ENCODE peak calls at places on chromosomes 13 and 19, in six cellular contexts. T is neuronal stem cell, I is AG10803, K is cardiac muscle cell, S is hepatic stellate cell, U is posterior cingulate gyrus. E is an unnamed sample.

GRCh38 chr13:41065098-41065497 is 3.8 kb downstream of the WBP4 start:
- DNase-seq in T (no peak), I (peak), K (no peak), S (peak), U (no peak), E (peak)

GRCh38 chr19:28213476-28214082 is 999.4 kb downstream of the UQCRFS1 start:
- DNase-seq in T (no peak), I (peak), K (no peak), S (no peak), U (no peak), E (peak)

GRCh38 chr19:50315773-50316448 is 13.3 kb downstream of the KCNC3 start:
- DNase-seq in T (no peak), I (no peak), K (peak), S (no peak), U (peak), E (no peak)

GRCh38 chr19:41334793-41335192 is 18.9 kb downstream of the TGFB1 start:
- DNase-seq in T (no peak), I (no peak), K (no peak), S (no peak), U (no peak), E (no peak)

GRCh38 chr19:53847555-53847954 is 20.1 kb upstream of the MYADM start:
- DNase-seq in T (no peak), I (no peak), K (no peak), S (no peak), U (no peak), E (no peak)

GRCh38 chr13:46489586-46490023 is 63.4 kb upstream of the LRCH1 start:
- DNase-seq in T (no peak), I (peak), K (no peak), S (peak), U (no peak), E (peak)

GRCh38 chr19:37077615-37077928 is 661 bp upstream of the ZNF420 start:
- DNase-seq in T (peak), I (no peak), K (no peak), S (no peak), U (no peak), E (peak)

GRCh38 chr13:113951246-113951999 is 22.5 kb downstream of the C13orf46 start:
- DNase-seq in T (peak), I (peak), K (peak), S (peak), U (peak), E (peak)

GRCh38 chr19:49882643-49883042 is 5.1 kb downstream of the TBC1D17 start:
- DNase-seq in T (no peak), I (no peak), K (no peak), S (no peak), U (no peak), E (no peak)

GRCh38 chr19:33441277-33441699 is 67.8 kb downstream of the CEBPG start:
- DNase-seq in T (no peak), I (no peak), K (no peak), S (no peak), U (peak), E (no peak)

GRCh38 chr13:76745246-76746200 is 140.7 kb downstream of the KCTD12 start:
- DNase-seq in T (no peak), I (no peak), K (no peak), S (no peak), U (no peak), E (no peak)

GRCh38 chr13:79626924-79627323 is 146.0 kb downstream of the NDFIP2 start:
- DNase-seq in T (no peak), I (no peak), K (no peak), S (no peak), U (no peak), E (no peak)

GRCh38 chr19:32041681-32042292 is 303.6 kb upstream of the ZNF507 start:
- DNase-seq in T (peak), I (peak), K (peak), S (peak), U (peak), E (peak)